ENCODE peak calls at places on chromosomes 16 and 17, in six cellular contexts. X, L, M, B, H and O are unnamed samples.

GRCh38 chr16:69294051-69294450 is 17.1 kb upstream of the VPS4A start:
- DNase-seq in B (no peak), M (no peak), X (no peak), H (no peak), L (no peak), O (no peak)

GRCh38 chr17:43695968-43696865 is 34.5 kb upstream of the MEOX1 start:
- DNase-seq in X (no peak), L (peak), B (peak), M (no peak), H (no peak), O (peak)

GRCh38 chr16:48235058-48235555 is 9.0 kb upstream of the LONP2 start:
- DNase-seq in B (no peak), L (no peak), X (no peak), H (no peak), M (no peak), O (no peak)

GRCh38 chr16:13811834-13812233 is 108.1 kb upstream of the ERCC4 start:
- DNase-seq in M (no peak), H (no peak), B (no peak), X (no peak), L (no peak), O (peak)

GRCh38 chr17:75531724-75532090 is 6.2 kb downstream of the LLGL2 start:
- DNase-seq in X (no peak), B (peak), H (peak), M (no peak), L (no peak), O (peak)

GRCh38 chr16:25707982-25708583 is 16.3 kb downstream of the HS3ST4 start:
- DNase-seq in X (peak), H (no peak), B (peak), M (no peak), L (peak), O (peak)

GRCh38 chr16:50351116-50351515 is 17.7 kb downstream of the BRD7 start:
- DNase-seq in H (no peak), L (no peak), X (no peak), B (peak), M (no peak), O (no peak)

GRCh38 chr16:79949417-79949816 is 348.9 kb upstream of the MAF start:
- DNase-seq in B (no peak), M (no peak), X (no peak), H (no peak), L (no peak), O (no peak)

GRCh38 chr17:17403899-17404576 is 72.8 kb upstream of the MED9 start:
- DNase-seq in B (no peak), M (no peak), H (no peak), X (no peak), L (no peak), O (peak)

GRCh38 chr17:60301644-60302043 is 90.3 kb downstream of the USP32 start:
- DNase-seq in M (no peak), H (no peak), B (no peak), X (no peak), L (no peak), O (no peak)

GRCh38 chr17:77892469-77893143 is 65.9 kb upstream of the TNRC6C start:
- DNase-seq in X (no peak), M (no peak), B (no peak), H (no peak), L (no peak), O (no peak)

GRCh38 chr16:68490829-68491575 is 42.7 kb upstream of the SMPD3 start:
- DNase-seq in L (no peak), H (peak), M (no peak), B (peak), X (peak), O (no peak)

GRCh38 chr17:48663134-48663924 is 37.2 kb upstream of the HOXB9 start:
- DNase-seq in H (no peak), M (no peak), B (no peak), L (no peak), X (no peak), O (no peak)

GRCh38 chr17:51263001-51263400 is 2.7 kb downstream of the UTP18 start:
- DNase-seq in M (no peak), L (no peak), X (peak), H (no peak), B (peak), O (no peak)

GRCh38 chr17:45437461-45438283 is 5.0 kb upstream of the ARHGAP27 start:
- DNase-seq in L (no peak), H (no peak), B (no peak), M (no peak), X (no peak), O (no peak)

GRCh38 chr17:49191917-49192741 is 18.2 kb downstream of the GNGT2 start:
- DNase-seq in X (peak), L (peak), M (no peak), B (peak), H (peak), O (peak)

GRCh38 chr16:86117756-86118155 is 218.8 kb downstream of the IRF8 start:
- DNase-seq in X (no peak), L (no peak), H (no peak), M (no peak), B (no peak), O (no peak)

GRCh38 chr17:64651889-64652288 is 10.2 kb downstream of the SMURF2 start:
- DNase-seq in B (no peak), M (no peak), X (no peak), H (no peak), L (no peak), O (no peak)

GRCh38 chr17:79776378-79777165 is 1.4 kb upstream of the CBX2 start:
- DNase-seq in M (no peak), L (no peak), B (peak), H (no peak), X (no peak), O (no peak)